ENCODE peak calls at places on chromosomes 2 and 18, in nine cellular contexts. Q is mesenchymal stem cell; H is stimulated activated CD8-positive, alpha-beta memory T cell treated with anti-CD3 and anti-CD28 coated beads, Interleukin-4, amount 100 ng/mL, for 4 hours; W is fibroblast of the aortic adventitia; U is stimulated activated CD4-positive, alpha-beta T cell treated with anti-CD3 and anti-CD28 coated beads, Interleukin-15, amount 100 ng/mL, for 1 hour; B is EL; Z is effector memory CD4-positive, alpha-beta T cell; P is breast epithelium; X is NCI-H1694 treated with DMSO at 0.1 percent for 48 hours. M is an unnamed sample.

GRCh38 chr18:29652797-29653196 is 1389.7 kb downstream of the DSC3 start:
- DNase-seq in W (no peak), Q (no peak), H (no peak), U (no peak), B (peak), X (no peak), Z (no peak), P (no peak), M (no peak)

GRCh38 chr2:179237209-179237946 is 27.3 kb downstream of the SESTD1 start:
- DNase-seq in P (no peak), W (no peak), X (no peak), H (no peak), Q (no peak), Z (no peak), U (no peak), B (no peak), M (no peak)

GRCh38 chr2:199464614-199465352 is 7.0 kb upstream of the SATB2 start:
- DNase-seq in Q (no peak), B (no peak), X (no peak), Z (no peak), W (no peak), H (no peak), P (no peak), U (no peak), M (no peak)

GRCh38 chr18:55073116-55073515 is 113.9 kb upstream of the CCDC68 start:
- DNase-seq in P (no peak), B (no peak), U (no peak), X (no peak), Z (no peak), H (no peak), Q (no peak), W (no peak), M (no peak)

GRCh38 chr2:147135401-147135800 is 709.4 kb upstream of the ACVR2A start:
- DNase-seq in W (no peak), Q (no peak), Z (no peak), P (no peak), B (no peak), X (peak), H (no peak), U (no peak), M (no peak)

GRCh38 chr18:77197073-77197472 is 52.6 kb upstream of the GALR1 start:
- DNase-seq in X (no peak), H (no peak), W (no peak), Q (no peak), U (no peak), B (peak), Z (no peak), P (no peak), M (no peak)

GRCh38 chr2:138433995-138434991 is 67.3 kb upstream of the SPOPL start:
- DNase-seq in Z (no peak), X (peak), Q (no peak), U (no peak), H (no peak), B (no peak), P (no peak), W (no peak), M (peak)

GRCh38 chr2:8125741-8126691 is 555.8 kb upstream of the ID2 start:
- DNase-seq in B (peak), W (peak), Q (peak), H (no peak), P (no peak), X (no peak), U (no peak), Z (no peak), M (peak)

GRCh38 chr2:149169653-149170052 is 131.2 kb downstream of the LYPD6B start:
- DNase-seq in Z (no peak), Q (peak), X (peak), W (no peak), B (peak), P (no peak), H (no peak), U (no peak), M (peak)

GRCh38 chr18:7221424-7222155 is 9.3 kb upstream of the LRRC30 start:
- DNase-seq in Z (no peak), X (peak), Q (peak), P (no peak), W (peak), B (peak), U (no peak), H (no peak), M (peak)

GRCh38 chr2:41859615-41860014 is 188.2 kb upstream of the PKDCC start:
- DNase-seq in B (no peak), Z (no peak), H (no peak), W (no peak), Q (no peak), X (no peak), P (no peak), U (no peak), M (no peak)

GRCh38 chr2:64727843-64728463 is 74.2 kb upstream of the SERTAD2 start:
- DNase-seq in P (no peak), H (no peak), Z (no peak), X (no peak), Q (peak), U (no peak), W (no peak), B (no peak), M (no peak)

GRCh38 chr2:218745559-218746469 is 35.2 kb downstream of the TTLL4 start:
- DNase-seq in P (peak), Q (no peak), B (no peak), W (peak), U (no peak), Z (no peak), X (no peak), H (no peak), M (peak)

GRCh38 chr2:27762951-27763906 is 8.3 kb upstream of the MRPL33 start:
- DNase-seq in Q (no peak), B (peak), W (peak), Z (no peak), H (no peak), P (no peak), X (no peak), U (no peak), M (peak)

GRCh38 chr18:35982404-35983114 is 10.1 kb downstream of the RMP24 start:
- DNase-seq in U (no peak), X (no peak), B (peak), H (no peak), Z (no peak), Q (peak), P (no peak), W (peak), M (peak)

GRCh38 chr18:57025525-57025924 is 121.4 kb upstream of the BOD1L2 start:
- DNase-seq in U (no peak), X (no peak), W (peak), H (no peak), B (no peak), Z (no peak), P (no peak), Q (peak), M (peak)

GRCh38 chr2:172278642-172279041 is 148.7 kb upstream of the ITGA6 start:
- DNase-seq in Z (no peak), H (no peak), P (no peak), X (no peak), W (no peak), B (no peak), Q (no peak), U (no peak), M (no peak)

GRCh38 chr2:24495451-24495850 is 4.4 kb downstream of the NCOA1 start:
- DNase-seq in W (no peak), P (no peak), Z (no peak), H (no peak), B (no peak), U (no peak), Q (no peak), X (no peak), M (no peak)

GRCh38 chr2:68878071-68878711 is 7.0 kb upstream of the BMP10 start:
- DNase-seq in B (no peak), X (no peak), W (peak), P (no peak), U (no peak), H (no peak), Q (peak), Z (no peak), M (peak)

GRCh38 chr2:236928353-236929153 is 157.1 kb upstream of the COPS8 start:
- DNase-seq in H (no peak), Q (peak), U (no peak), X (no peak), W (peak), Z (no peak), P (no peak), B (no peak), M (no peak)

GRCh38 chr2:185700883-185701282 is 37.7 kb upstream of the FSIP2 start:
- DNase-seq in B (no peak), X (no peak), H (no peak), Z (no peak), U (no peak), P (no peak), Q (no peak), W (no peak), M (no peak)

GRCh38 chr2:132757676-132758075 is 87.7 kb upstream of the LYPD1 start:
- DNase-seq in Q (peak), H (no peak), B (peak), P (no peak), U (no peak), Z (no peak), X (no peak), W (peak), M (no peak)

GRCh38 chr2:137231616-137232015 is 466.3 kb downstream of the THSD7B start:
- DNase-seq in W (no peak), B (no peak), Q (no peak), H (no peak), X (no peak), U (no peak), P (no peak), Z (no peak), M (no peak)

GRCh38 chr2:68739261-68740183 is 4.9 kb downstream of the ARHGAP25 start:
- DNase-seq in X (no peak), U (no peak), B (no peak), H (no peak), Z (no peak), P (no peak), W (no peak), Q (no peak), M (no peak)

GRCh38 chr2:67503066-67503795 is 106.1 kb downstream of the ETAA1 start:
- DNase-seq in Z (no peak), B (peak), W (peak), H (no peak), X (no peak), U (no peak), P (no peak), Q (peak), M (peak)

GRCh38 chr2:78977661-78978145 is 47.8 kb upstream of the REG3G start:
- DNase-seq in Z (no peak), X (no peak), Q (no peak), U (no peak), W (no peak), H (no peak), B (no peak), P (no peak), M (no peak)

GRCh38 chr2:48826986-48827385 is 71.5 kb upstream of the LHCGR start:
- DNase-seq in W (no peak), Z (no peak), U (no peak), Q (no peak), X (no peak), P (no peak), H (no peak), B (no peak), M (no peak)

GRCh38 chr2:142142595-142142994 is 11.8 kb upstream of the LRP1B start:
- DNase-seq in W (no peak), H (no peak), P (no peak), X (no peak), Q (peak), U (no peak), Z (no peak), B (no peak), M (peak)

GRCh38 chr2:176110975-176111663 is 4.0 kb downstream of the HOXD11 start:
- DNase-seq in W (peak), Z (no peak), U (no peak), X (peak), Q (no peak), P (peak), B (no peak), H (no peak), M (peak)

GRCh38 chr2:55014962-55015939 is 35.0 kb downstream of the RTN4 start:
- DNase-seq in X (peak), Z (no peak), H (peak), B (peak), P (no peak), U (no peak), W (peak), Q (peak), M (peak)

GRCh38 chr2:213152065-213152794 is 818 bp upstream of the IKZF2 start:
- DNase-seq in H (no peak), U (peak), Z (peak), W (peak), Q (peak), P (peak), X (peak), B (peak), M (peak)

GRCh38 chr2:71748227-71748626 is 294.9 kb downstream of the DYSF start:
- DNase-seq in P (no peak), W (peak), Z (no peak), U (no peak), H (no peak), B (peak), X (no peak), Q (peak), M (peak)

GRCh38 chr2:16184945-16185660 is 244.8 kb downstream of the MYCN start:
- DNase-seq in U (no peak), Z (no peak), H (no peak), Q (no peak), P (no peak), W (no peak), X (no peak), B (no peak), M (no peak)

GRCh38 chr2:85887566-85888019 is 1.2 kb downstream of the ST3GAL5 start:
- DNase-seq in W (peak), Z (peak), B (peak), X (peak), H (peak), U (peak), P (no peak), Q (peak), M (peak)

GRCh38 chr2:208359632-208359986 is 47.0 kb upstream of the PTH2R start:
- DNase-seq in Q (no peak), B (no peak), X (no peak), Z (no peak), U (no peak), W (no peak), H (no peak), P (no peak), M (no peak)

GRCh38 chr2:96916156-96917007 is 46.5 kb upstream of the SEMA4C start:
- DNase-seq in B (peak), Z (no peak), U (no peak), Q (no peak), W (no peak), H (no peak), P (no peak), X (no peak), M (no peak)

GRCh38 chr18:28584726-28585125 is 407.8 kb upstream of the CDH2 start:
- DNase-seq in W (peak), X (no peak), P (no peak), H (no peak), U (no peak), Q (peak), B (peak), Z (no peak), M (peak)